ENCODE peak calls at places on chromosomes 7 and 10, in ten cellular contexts. N is right lobe of liver, X is body of pancreas, B is sigmoid colon, O is thyroid gland, C is gastrocnemius medialis, D is adrenal gland, H is stomach, J is Peyer's patch, E is uterus. K is an unnamed sample. For H3K36me3, the result is how much of the 10 kb centered on the place peaks cover.

GRCh38 chr10:62037166-62037831 is 135.8 kb downstream of the ARID5B start:
- DNase-seq in N (no peak), X (no peak), B (no peak), O (no peak), C (no peak), D (no peak), H (no peak), J (no peak), E (peak), K (no peak)

GRCh38 chr7:66304536-66304935 is 99.4 kb downstream of the TPST1 start:
- DNase-seq in N (no peak), X (no peak), B (no peak), O (no peak), C (no peak), D (no peak), H (no peak), J (no peak), E (no peak), K (no peak)

GRCh38 chr10:119903946-119904666 is 11.6 kb downstream of the SEC23IP start:
- DNase-seq in N (no peak), X (no peak), B (no peak), O (no peak), C (no peak), D (no peak), H (peak), J (no peak), E (no peak), K (no peak)

GRCh38 chr10:72851524-72851923 is 42.0 kb upstream of the OIT3 start:
- DNase-seq in N (no peak), X (no peak), B (no peak), O (no peak), C (no peak), D (no peak), H (no peak), J (no peak), E (no peak), K (no peak)

GRCh38 chr7:82760831-82761230 is 317.3 kb upstream of the CACNA2D1 start:
- DNase-seq in N (no peak), X (no peak), B (no peak), O (no peak), C (no peak), D (no peak), H (no peak), J (no peak), E (no peak), K (no peak)

GRCh38 chr10:7855205-7855604 is 36.9 kb downstream of the TAF3 start:
- DNase-seq in N (no peak), X (no peak), B (no peak), O (no peak), C (no peak), D (no peak), H (no peak), J (no peak), E (no peak), K (no peak)

GRCh38 chr10:110081914-110082313 is 74.1 kb downstream of the ADD3 start:
- DNase-seq in N (no peak), X (peak), B (no peak), O (peak), C (no peak), D (no peak), H (no peak), J (no peak), E (no peak), K (peak)

GRCh38 chr10:58919927-58920654 is 256.4 kb upstream of the PHYHIPL start:
- DNase-seq in N (no peak), X (no peak), B (no peak), O (no peak), C (no peak), D (no peak), H (no peak), J (no peak), E (no peak), K (no peak)

GRCh38 chr7:3504384-3504783 is 203.3 kb downstream of the SDK1 start:
- DNase-seq in N (no peak), X (no peak), B (no peak), O (no peak), C (no peak), D (no peak), H (no peak), J (no peak), E (no peak), K (no peak)

GRCh38 chr7:20786049-20786412 is 655 bp downstream of the SP8 start:
- DNase-seq in N (no peak), X (no peak), B (no peak), O (no peak), C (no peak), D (no peak), H (no peak), J (no peak), E (no peak), K (no peak)

GRCh38 chr10:22686347-22686746 is 28.0 kb downstream of the PIP4K2A start:
- DNase-seq in N (no peak), X (no peak), B (no peak), O (no peak), C (no peak), D (no peak), H (no peak), J (no peak), E (no peak), K (no peak)

GRCh38 chr7:27143022-27143949 is at the start of gene HOXA5:
- DNase-seq in N (peak), X (peak), B (peak), O (no peak), C (peak), D (peak), H (peak), J (peak), E (peak), K (no peak)

GRCh38 chr10:132162021-132162531 is 24.7 kb upstream of the DPYSL4 start:
- DNase-seq in N (no peak), X (no peak), B (no peak), O (no peak), C (peak), D (no peak), H (no peak), J (no peak), E (no peak), K (peak)

GRCh38 chr7:93973134-93973533 is 31.0 kb downstream of the BET1 start:
- DNase-seq in N (no peak), X (no peak), B (no peak), O (no peak), C (no peak), D (no peak), H (no peak), J (no peak), E (no peak), K (no peak)

GRCh38 chr10:43965918-43966570 is 317.4 kb upstream of the ZNF32 start:
- DNase-seq in N (no peak), X (no peak), B (no peak), O (no peak), C (no peak), D (no peak), H (no peak), J (no peak), E (no peak), K (no peak)

GRCh38 chr7:95549818-95550529 is 46.3 kb downstream of the PDK4 start:
- DNase-seq in N (peak), X (peak), B (peak), O (peak), C (peak), D (peak), H (peak), J (peak), E (peak), K (peak)

GRCh38 chr7:80362677-80363076 is 149.2 kb downstream of the GNAT3 start:
- DNase-seq in N (no peak), X (no peak), B (no peak), O (no peak), C (no peak), D (no peak), H (no peak), J (no peak), E (no peak), K (no peak)

GRCh38 chr10:74083304-74083703 is 67.3 kb downstream of the AP3M1 start:
- DNase-seq in N (no peak), X (no peak), B (no peak), O (no peak), C (peak), D (no peak), H (no peak), J (no peak), E (no peak), K (no peak)
- H3K36me3 ChIP-seq in N (under half), X (under half), B (under half), O (under half), C (under half), D (under half), H (under half), J (under half), E (under half), K (under half)

DNA sequence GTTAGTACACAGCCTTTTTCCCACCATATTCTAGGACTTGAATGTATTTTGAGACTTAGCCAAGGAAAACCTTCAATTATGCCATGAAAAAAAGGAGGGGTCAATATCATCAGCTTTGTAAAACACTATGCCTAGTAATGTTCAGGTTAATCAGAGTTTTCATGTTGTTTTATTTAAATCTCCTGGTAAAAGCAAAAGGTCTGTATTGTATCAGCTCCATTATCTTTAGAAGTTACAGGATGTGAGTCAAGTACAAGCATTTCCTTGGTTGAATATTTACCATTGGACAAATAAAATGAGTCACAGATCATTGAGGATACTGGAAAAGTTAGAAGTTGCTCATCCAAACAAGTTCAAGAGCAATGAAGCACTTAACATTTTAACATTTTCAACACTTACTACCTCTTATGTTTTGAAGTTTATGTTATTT is 89.9 kb upstream of the CAPZA2 start:
- DNase-seq in N (no peak), X (no peak), B (no peak), O (no peak), C (no peak), D (no peak), H (no peak), J (no peak), E (no peak), K (no peak)
- TF ChIP-seq POLR2A in N (no peak), X (no peak), B (no peak), O (no peak), C (no peak), D (no peak), H (no peak), J (no peak), E (no peak), K (no peak)

DNA sequence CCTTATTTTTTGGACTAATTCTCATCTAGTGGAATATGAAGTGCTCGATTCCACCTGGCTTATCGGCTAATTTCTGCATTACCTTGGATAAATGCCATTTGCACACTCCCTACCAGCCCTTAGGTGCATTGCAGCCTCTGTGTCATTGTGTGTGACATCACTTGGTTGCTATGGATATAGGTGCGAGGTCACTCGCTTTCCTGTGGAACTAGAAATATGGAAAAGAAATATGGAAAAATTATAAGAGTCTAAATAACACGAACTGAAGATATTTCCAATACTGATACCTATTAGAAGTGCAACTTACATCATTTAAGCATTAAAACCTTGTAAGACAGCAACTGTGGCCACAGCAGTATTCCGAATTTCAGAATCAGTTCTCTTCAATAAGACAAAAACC is 2.0 kb downstream of the YWHAG start:
- DNase-seq in N (no peak), X (peak), B (peak), O (no peak), C (no peak), D (peak), H (no peak), J (peak), E (no peak), K (no peak)
- H3K36me3 ChIP-seq in N (under half), X (under half), B (under half), O (under half), C (under half), D (under half), H (under half), J (under half), E (under half), K (under half)

GRCh38 chr7:141014523-141015395 is at the start of gene MRPS33:
- DNase-seq in N (peak), X (peak), B (peak), O (peak), C (peak), D (peak), H (peak), J (peak), E (peak), K (peak)
- TF ChIP-seq POLR2A in N (peak), X (peak), B (peak), O (no peak), C (peak), D (peak), H (no peak), J (peak), E (peak), K (peak)

GRCh38 chr10:103105462-103105861 is 87.6 kb downstream of the NT5C2 start:
- DNase-seq in N (no peak), X (no peak), B (no peak), O (no peak), C (no peak), D (no peak), H (no peak), J (no peak), E (no peak), K (no peak)
- H3K36me3 ChIP-seq in N (under half), X (under half), B (under half), O (under half), C (under half), D (under half), H (under half), J (under half), E (under half), K (under half)

DNA sequence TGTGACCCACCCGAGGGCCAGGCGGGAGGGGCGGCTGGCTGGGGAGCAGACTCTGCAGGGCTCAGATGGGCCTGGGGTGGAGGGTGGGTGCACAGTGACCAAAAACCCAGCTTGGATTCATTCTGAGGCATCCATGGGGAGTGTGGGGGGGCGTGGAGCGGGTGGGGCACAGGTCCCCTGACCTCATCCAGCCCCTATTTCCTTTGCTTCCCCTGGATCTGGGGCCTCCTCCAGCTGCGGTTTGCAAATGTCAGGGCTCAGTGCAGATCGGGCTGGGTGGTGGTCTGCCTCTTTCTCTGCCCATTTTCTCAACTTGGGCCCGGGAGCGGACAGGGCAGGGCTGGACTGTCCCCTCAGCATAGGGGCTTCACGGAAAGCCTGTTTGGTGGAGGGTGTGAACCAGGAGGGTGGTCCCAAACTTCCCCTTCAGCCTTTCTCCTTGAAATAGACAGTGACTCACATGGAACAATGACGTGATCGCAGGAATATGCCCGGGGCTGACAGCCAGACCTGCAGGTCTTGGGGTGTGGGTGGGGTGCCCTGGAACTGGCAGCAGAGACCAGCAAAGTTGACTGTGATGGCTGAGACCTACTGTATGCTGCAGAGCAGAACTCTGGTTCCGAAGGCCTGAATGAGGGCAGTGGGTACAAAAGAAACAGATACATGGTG is 72.9 kb upstream of the PODXL start:
- DNase-seq in N (no peak), X (no peak), B (no peak), O (no peak), C (no peak), D (no peak), H (no peak), J (no peak), E (peak), K (peak)
- TF ChIP-seq POLR2A in N (no peak), X (no peak), B (no peak), O (no peak), C (no peak), D (no peak), H (no peak), J (no peak), E (no peak), K (no peak)

GRCh38 chr10:28585076-28585475 is 52.2 kb downstream of the WAC start:
- DNase-seq in N (no peak), X (no peak), B (no peak), O (no peak), C (no peak), D (no peak), H (no peak), J (no peak), E (no peak), K (no peak)
- H3K36me3 ChIP-seq in N (under half), X (under half), B (under half), O (under half), C (under half), D (under half), H (under half), J (under half), E (under half), K (half or more)

GRCh38 chr10:91908358-91909177 is 718 bp downstream of the FGFBP3 start:
- DNase-seq in N (peak), X (peak), B (peak), O (peak), C (peak), D (peak), H (peak), J (peak), E (peak), K (peak)

GRCh38 chr10:91910467-91910866 is 1.2 kb upstream of the FGFBP3 start:
- DNase-seq in N (no peak), X (no peak), B (no peak), O (no peak), C (no peak), D (no peak), H (no peak), J (no peak), E (no peak), K (no peak)

GRCh38 chr10:91907033-91907594 is 2.2 kb downstream of the FGFBP3 start:
- DNase-seq in N (no peak), X (no peak), B (no peak), O (no peak), C (no peak), D (no peak), H (no peak), J (no peak), E (no peak), K (no peak)

GRCh38 chr10:91907914-91908357 is 1.4 kb downstream of the FGFBP3 start:
- DNase-seq in N (no peak), X (no peak), B (no peak), O (no peak), C (no peak), D (no peak), H (no peak), J (no peak), E (no peak), K (no peak)

GRCh38 chr10:91909178-91909677 is at the start of gene FGFBP3:
- DNase-seq in N (no peak), X (peak), B (no peak), O (peak), C (no peak), D (no peak), H (no peak), J (peak), E (no peak), K (peak)
- TF ChIP-seq POLR2A in N (no peak), X (no peak), B (no peak), O (no peak), C (no peak), D (no peak), H (no peak), J (no peak), E (no peak), K (no peak)

K was measured in heart left ventricle.